ENCODE peak calls at places on chromosomes 4 and X, in eight cellular contexts. R is HTR-8/SVneo, H is ELR, J is OCI-LY7, B is endothelial cell, D is LoVo, G is amniotic stem cell, Z is islet precursor cell. I is an unnamed sample.

GRCh38 chr4:20254517-20255250 is 3.0 kb downstream of the SLIT2 start:
- DNase-seq in R (no peak), H (peak), J (no peak), B (peak), D (no peak), G (no peak), Z (peak), I (no peak)

GRCh38 chr4:163256680-163257343 is 75.6 kb downstream of the NPY1R start:
- DNase-seq in R (no peak), H (no peak), J (no peak), B (no peak), D (no peak), G (no peak), Z (no peak), I (no peak)

GRCh38 chrX:16883487-16883804 is 13.3 kb upstream of the RBBP7 start:
- DNase-seq in R (no peak), H (no peak), J (no peak), B (no peak), D (no peak), G (no peak), Z (no peak), I (no peak)

GRCh38 chr4:18021720-18022571 is at the start of gene LCORL:
- DNase-seq in R (peak), H (peak), J (peak), B (peak), D (peak), G (peak), Z (peak), I (peak)

GRCh38 chrX:76453737-76454406 is 26.4 kb downstream of the MAGEE1 start:
- DNase-seq in R (no peak), H (no peak), J (no peak), B (no peak), D (no peak), G (no peak), Z (peak), I (no peak)

GRCh38 chr4:4735870-4736269 is 123.6 kb upstream of the MSX1 start:
- DNase-seq in R (no peak), H (peak), J (no peak), B (no peak), D (no peak), G (no peak), Z (peak), I (no peak)

GRCh38 chr4:3304831-3305609 is 12.2 kb downstream of the RGS12 start:
- DNase-seq in R (no peak), H (no peak), J (no peak), B (no peak), D (no peak), G (no peak), Z (peak), I (no peak)

GRCh38 chr4:167956676-167957075 is 135.7 kb upstream of the ANXA10 start:
- DNase-seq in R (no peak), H (peak), J (no peak), B (no peak), D (no peak), G (no peak), Z (no peak), I (no peak)

I was measured in NT2/D1.